ENCODE peak calls at places on chromosomes 2 and 18, in seven cellular contexts. S, N, K, D, U, R and Z are unnamed samples.

GRCh38 chr2:207256476-207257207 is 90.9 kb upstream of the KLF7 start:
- DNase-seq in S (no peak), N (no peak), K (no peak), D (no peak), U (no peak), R (no peak), Z (no peak)

GRCh38 chr2:182360012-182360662 is 66.7 kb downstream of the PDE1A start:
- DNase-seq in S (no peak), N (no peak), K (no peak), D (peak), U (no peak), R (no peak), Z (no peak)

GRCh38 chr18:42074704-42075103 is 119.7 kb downstream of the PIK3C3 start:
- DNase-seq in S (no peak), N (no peak), K (no peak), D (no peak), U (no peak), R (no peak), Z (no peak)

GRCh38 chr2:241620419-241620769 is 16.6 kb downstream of the THAP4 start:
- DNase-seq in S (no peak), N (no peak), K (no peak), D (no peak), U (no peak), R (no peak), Z (no peak)

GRCh38 chr2:239507576-239508258 is 106.9 kb upstream of the HDAC4 start:
- DNase-seq in S (no peak), N (no peak), K (no peak), D (no peak), U (no peak), R (no peak), Z (no peak)

GRCh38 chr2:121881950-121882349 is 126.5 kb downstream of the TSN start:
- DNase-seq in S (no peak), N (no peak), K (no peak), D (no peak), U (no peak), R (no peak), Z (no peak)

GRCh38 chr18:12333650-12334279 is 25.7 kb downstream of the TUBB6 start:
- DNase-seq in S (no peak), N (no peak), K (no peak), D (no peak), U (no peak), R (no peak), Z (no peak)

GRCh38 chr18:67875936-67876335 is 359.4 kb upstream of the DSEL start:
- DNase-seq in S (no peak), N (no peak), K (peak), D (no peak), U (no peak), R (no peak), Z (no peak)

GRCh38 chr2:36672199-36672598 is 24.3 kb upstream of the VIT start:
- DNase-seq in S (no peak), N (no peak), K (peak), D (no peak), U (no peak), R (peak), Z (no peak)

GRCh38 chr18:3472681-3473544 is 22.9 kb downstream of the TGIF1 start:
- DNase-seq in S (no peak), N (no peak), K (no peak), D (no peak), U (no peak), R (no peak), Z (no peak)

GRCh38 chr2:226669249-226669648 is 130.4 kb downstream of the IRS1 start:
- DNase-seq in S (no peak), N (no peak), K (no peak), D (no peak), U (no peak), R (no peak), Z (no peak)

GRCh38 chr2:101625387-101625786 is 72.1 kb upstream of the MAP4K4 start:
- DNase-seq in S (no peak), N (no peak), K (no peak), D (no peak), U (no peak), R (no peak), Z (no peak)

GRCh38 chr18:49123431-49123830 is 172.7 kb upstream of the SMAD7 start:
- DNase-seq in S (no peak), N (no peak), K (no peak), D (no peak), U (no peak), R (no peak), Z (no peak)

GRCh38 chr2:222844323-222844722 is 16.5 kb upstream of the ACSL3 start:
- DNase-seq in S (no peak), N (no peak), K (no peak), D (no peak), U (peak), R (no peak), Z (no peak)

GRCh38 chr18:48929212-48929612 is 21.6 kb downstream of the SMAD7 start:
- DNase-seq in S (no peak), N (no peak), K (no peak), D (peak), U (no peak), R (no peak), Z (no peak)

GRCh38 chr18:26419746-26420145 is 128.6 kb downstream of the KCTD1 start:
- DNase-seq in S (no peak), N (no peak), K (no peak), D (no peak), U (no peak), R (no peak), Z (no peak)

GRCh38 chr18:26471027-26471426 is 77.3 kb downstream of the KCTD1 start:
- DNase-seq in S (no peak), N (no peak), K (no peak), D (no peak), U (no peak), R (no peak), Z (no peak)

GRCh38 chr2:216665717-216666116 is 29.6 kb downstream of the IGFBP5 start:
- DNase-seq in S (no peak), N (no peak), K (no peak), D (no peak), U (no peak), R (no peak), Z (no peak)